ENCODE peak calls at places on chromosomes 13 and 19, in five cellular contexts. C is activated CD4-positive, alpha-beta T cell treated with anti-CD3 and anti-CD28 coated beads for 24 hours; S is Peyer's patch; E is activated CD8-positive, alpha-beta memory T cell treated with anti-CD3 and anti-CD28 coated beads for 24 hours; W is suprapubic skin. N is an unnamed sample.

GRCh38 chr13:75636339-75637095 is 387 bp downstream of the LMO7 start:
- DNase-seq in C (peak; percentile 16), S (peak; percentile 61), E (peak; percentile 76), W (no peak), N (peak; percentile 65)

GRCh38 chr19:43634516-43634876 is 5.2 kb downstream of the CADM4 start:
- DNase-seq in C (no peak), S (no peak), E (no peak), W (no peak), N (no peak)

GRCh38 chr13:43132228-43132627 is 108.8 kb downstream of the DNAJC15 start:
- DNase-seq in C (no peak), S (no peak), E (no peak), W (no peak), N (no peak)

GRCh38 chr13:49859568-49859967 is 67.1 kb upstream of the KPNA3 start:
- DNase-seq in C (no peak), S (no peak), E (no peak), W (no peak), N (no peak)

GRCh38 chr13:50152655-50153309 is 137.5 kb downstream of the KCNRG start:
- DNase-seq in C (no peak), S (no peak), E (no peak), W (no peak), N (no peak)

GRCh38 chr13:76027131-76027530 is 391.0 kb downstream of the LMO7 start:
- DNase-seq in C (no peak), S (no peak), E (no peak), W (no peak), N (no peak)

GRCh38 chr19:32220951-32221350 is 124.5 kb upstream of the ZNF507 start:
- DNase-seq in C (no peak), S (no peak), E (no peak), W (no peak), N (no peak)

GRCh38 chr19:35139618-35139943 is 957 bp downstream of the FXYD1 start:
- DNase-seq in C (no peak), S (no peak), E (no peak), W (no peak), N (no peak)

GRCh38 chr13:20847298-20847697 is 55.2 kb downstream of the XPO4 start:
- DNase-seq in C (no peak), S (no peak), E (no peak), W (no peak), N (no peak)

GRCh38 chr19:49335071-49335783 is at the start of gene CD37:
- DNase-seq in C (peak; percentile 37), S (peak; percentile 87), E (peak; percentile 85), W (no peak), N (peak; percentile 67)

GRCh38 chr19:58471736-58472135 is 4.4 kb upstream of the ZNF446 start:
- DNase-seq in C (no peak), S (no peak), E (no peak), W (no peak), N (no peak)

GRCh38 chr19:30666301-30666803 is 294.2 kb downstream of the ZNF536 start:
- DNase-seq in C (peak; percentile 33), S (peak; percentile 68), E (peak; percentile 71), W (no peak), N (no peak)

GRCh38 chr13:110250258-110250891 is 56.6 kb downstream of the COL4A1 start:
- DNase-seq in C (no peak), S (no peak), E (peak; percentile 47), W (no peak), N (no peak)

GRCh38 chr19:50705422-50706019 is 14.1 kb downstream of the SHANK1 start:
- DNase-seq in C (no peak), S (no peak), E (no peak), W (no peak), N (no peak)

GRCh38 chr13:111079375-111079774 is 35.7 kb upstream of the ARHGEF7 start:
- DNase-seq in C (no peak), S (no peak), E (no peak), W (no peak), N (no peak)

GRCh38 chr13:54287062-54287764 is 1258.6 kb downstream of the OLFM4 start:
- DNase-seq in C (no peak), S (no peak), E (no peak), W (no peak), N (no peak)

GRCh38 chr13:25232937-25233515 is 54.3 kb downstream of the MTMR6 start:
- DNase-seq in C (no peak), S (no peak), E (no peak), W (no peak), N (no peak)

GRCh38 chr19:18233224-18233825 is 7.1 kb upstream of the PDE4C start:
- DNase-seq in C (peak; percentile 35), S (peak; percentile 66), E (peak; percentile 73), W (no peak), N (peak; percentile 71)

GRCh38 chr13:24081388-24081787 is 79.1 kb upstream of the SPATA13 start:
- DNase-seq in C (no peak), S (no peak), E (no peak), W (no peak), N (no peak)

GRCh38 chr13:72163671-72164070 is 296.7 kb upstream of the DACH1 start:
- DNase-seq in C (no peak), S (no peak), E (no peak), W (no peak), N (no peak)

N was measured in lower lobe of right lung.